ENCODE peak calls at places on chromosomes 4 and X, in six cellular contexts. F, S, B, C, V and Q are unnamed samples.

GRCh38 chr4:57110635-57111546 is 706 bp upstream of the IGFBP7 start:
- DNase-seq in F (peak), S (no peak), B (no peak), C (no peak), V (peak), Q (peak)

GRCh38 chrX:82813671-82814078 is 694.4 kb upstream of the POU3F4 start:
- DNase-seq in F (no peak), S (no peak), B (no peak), C (no peak), V (no peak), Q (no peak)

GRCh38 chrX:138287200-138287865 is 424.2 kb downstream of the FGF13 start:
- DNase-seq in F (no peak), S (no peak), B (no peak), C (no peak), V (no peak), Q (no peak)

GRCh38 chrX:30967516-30967915 is 78.5 kb upstream of the TAB3 start:
- DNase-seq in F (no peak), S (no peak), B (no peak), C (no peak), V (no peak), Q (no peak)

GRCh38 chr4:83370640-83370906 is 35.9 kb upstream of the HPSE start:
- DNase-seq in F (no peak), S (no peak), B (no peak), C (no peak), V (no peak), Q (no peak)

GRCh38 chrX:53715336-53715924 is 28.9 kb upstream of the HUWE1 start:
- DNase-seq in F (no peak), S (no peak), B (no peak), C (no peak), V (no peak), Q (no peak)

GRCh38 chrX:103400931-103401330 is 24.6 kb downstream of the BEX3 start:
- DNase-seq in F (no peak), S (no peak), B (no peak), C (no peak), V (no peak), Q (no peak)

GRCh38 chr4:19051751-19052296 is 1030.3 kb upstream of the LCORL start:
- DNase-seq in F (no peak), S (no peak), B (no peak), C (no peak), V (no peak), Q (no peak)

GRCh38 chr4:105896984-105897760 is 1.9 kb downstream of the NPNT start:
- DNase-seq in F (no peak), S (no peak), B (no peak), C (no peak), V (no peak), Q (no peak)

GRCh38 chr4:145352438-145353145 is 129.1 kb upstream of the SMAD1 start:
- DNase-seq in F (no peak), S (no peak), B (no peak), C (no peak), V (no peak), Q (no peak)

GRCh38 chr4:78057600-78058560 is 757 bp downstream of the FRAS1 start:
- DNase-seq in F (no peak), S (no peak), B (peak), C (no peak), V (peak), Q (peak)

GRCh38 chrX:43176686-43177085 is 398.7 kb upstream of the PPP1R2C start:
- DNase-seq in F (no peak), S (no peak), B (peak), C (no peak), V (no peak), Q (no peak)

GRCh38 chrX:153004780-153005179 is 10.9 kb upstream of the PNMA5 start:
- DNase-seq in F (no peak), S (no peak), B (no peak), C (no peak), V (no peak), Q (no peak)

GRCh38 chr4:38762560-38762959 is 20.2 kb downstream of the TLR10 start:
- DNase-seq in F (no peak), S (no peak), B (no peak), C (no peak), V (no peak), Q (peak)

GRCh38 chr4:38760915-38761314 is 21.9 kb downstream of the TLR10 start:
- DNase-seq in F (no peak), S (peak), B (no peak), C (no peak), V (no peak), Q (no peak)

GRCh38 chr4:38759790-38760122 is 23.0 kb downstream of the TLR10 start:
- DNase-seq in F (no peak), S (no peak), B (no peak), C (no peak), V (no peak), Q (no peak)

GRCh38 chr4:38757945-38758344 is 24.8 kb downstream of the TLR10 start:
- DNase-seq in F (no peak), S (no peak), B (no peak), C (no peak), V (no peak), Q (no peak)

GRCh38 chr4:38759077-38759789 is 23.6 kb downstream of the TLR10 start:
- DNase-seq in F (no peak), S (peak), B (peak), C (peak), V (peak), Q (no peak)
- TF ChIP-seq TAF1 in F (no peak), S (no peak), B (no peak), C (no peak), V (no peak), Q (no peak)

GRCh38 chrX:106946449-106946848 is 26.2 kb downstream of the CLDN2 start:
- DNase-seq in F (no peak), S (no peak), B (no peak), C (no peak), V (no peak), Q (no peak)
- TF ChIP-seq POLR2A in F (no peak), S (no peak), B (no peak), C (no peak), V (no peak), Q (no peak)

GRCh38 chr4:184697956-184698355 is 35.9 kb downstream of the CENPU start:
- DNase-seq in F (no peak), S (no peak), B (no peak), C (no peak), V (no peak), Q (no peak)

GRCh38 chr4:184699941-184700340 is 34.0 kb downstream of the CENPU start:
- DNase-seq in F (no peak), S (no peak), B (no peak), C (no peak), V (no peak), Q (no peak)

GRCh38 chr4:184694412-184694956 is 39.4 kb downstream of the CENPU start:
- DNase-seq in F (no peak), S (no peak), B (no peak), C (no peak), V (no peak), Q (no peak)

GRCh38 chr4:184693056-184693455 is 40.8 kb downstream of the CENPU start:
- DNase-seq in F (no peak), S (no peak), B (no peak), C (no peak), V (no peak), Q (no peak)

DNA sequence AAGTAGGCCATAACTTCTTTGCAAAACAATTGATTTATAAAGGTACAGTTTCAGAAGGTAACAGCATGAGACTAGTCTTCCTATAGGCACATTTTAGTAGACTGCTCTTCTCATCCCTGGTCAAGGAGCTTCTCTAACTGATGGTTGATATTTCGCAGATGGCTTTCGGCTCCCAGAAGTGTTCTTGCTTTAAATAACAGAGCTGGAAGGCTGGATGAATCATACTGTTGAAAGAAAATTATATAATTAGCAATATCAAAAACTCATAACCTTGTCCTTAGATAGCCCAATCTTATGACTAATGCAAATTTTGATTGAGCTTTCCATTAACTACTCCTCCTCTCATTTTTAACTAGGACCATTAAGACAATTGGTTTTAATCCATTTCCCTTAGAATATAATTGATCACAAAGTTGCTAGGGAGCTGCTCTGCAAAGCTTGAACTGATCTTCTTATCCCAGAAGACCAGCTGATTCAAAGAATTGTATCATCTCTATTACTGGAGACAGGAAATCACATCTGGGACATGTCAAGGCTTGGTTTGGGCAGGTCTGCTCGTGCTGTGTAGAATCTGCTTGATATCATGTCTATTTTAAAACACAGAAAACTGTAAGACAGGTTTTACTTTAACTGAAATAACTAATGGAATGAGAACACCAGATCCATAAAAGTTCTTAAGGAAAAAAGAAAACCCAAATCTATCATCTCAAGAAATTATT is 38.6 kb downstream of the CENPU start:
- DNase-seq in F (no peak), S (no peak), B (no peak), C (no peak), V (no peak), Q (no peak)
- TF ChIP-seq TAF1 in F (no peak), S (no peak), B (no peak), C (no peak), V (no peak), Q (no peak)

GRCh38 chr4:120921456-120922389 is 803 bp downstream of the PRDM5 start:
- DNase-seq in F (no peak), S (no peak), B (no peak), C (no peak), V (peak), Q (no peak)
- TF ChIP-seq POLR2A in F (no peak), S (no peak), B (no peak), C (no peak), V (no peak), Q (no peak)

DNA sequence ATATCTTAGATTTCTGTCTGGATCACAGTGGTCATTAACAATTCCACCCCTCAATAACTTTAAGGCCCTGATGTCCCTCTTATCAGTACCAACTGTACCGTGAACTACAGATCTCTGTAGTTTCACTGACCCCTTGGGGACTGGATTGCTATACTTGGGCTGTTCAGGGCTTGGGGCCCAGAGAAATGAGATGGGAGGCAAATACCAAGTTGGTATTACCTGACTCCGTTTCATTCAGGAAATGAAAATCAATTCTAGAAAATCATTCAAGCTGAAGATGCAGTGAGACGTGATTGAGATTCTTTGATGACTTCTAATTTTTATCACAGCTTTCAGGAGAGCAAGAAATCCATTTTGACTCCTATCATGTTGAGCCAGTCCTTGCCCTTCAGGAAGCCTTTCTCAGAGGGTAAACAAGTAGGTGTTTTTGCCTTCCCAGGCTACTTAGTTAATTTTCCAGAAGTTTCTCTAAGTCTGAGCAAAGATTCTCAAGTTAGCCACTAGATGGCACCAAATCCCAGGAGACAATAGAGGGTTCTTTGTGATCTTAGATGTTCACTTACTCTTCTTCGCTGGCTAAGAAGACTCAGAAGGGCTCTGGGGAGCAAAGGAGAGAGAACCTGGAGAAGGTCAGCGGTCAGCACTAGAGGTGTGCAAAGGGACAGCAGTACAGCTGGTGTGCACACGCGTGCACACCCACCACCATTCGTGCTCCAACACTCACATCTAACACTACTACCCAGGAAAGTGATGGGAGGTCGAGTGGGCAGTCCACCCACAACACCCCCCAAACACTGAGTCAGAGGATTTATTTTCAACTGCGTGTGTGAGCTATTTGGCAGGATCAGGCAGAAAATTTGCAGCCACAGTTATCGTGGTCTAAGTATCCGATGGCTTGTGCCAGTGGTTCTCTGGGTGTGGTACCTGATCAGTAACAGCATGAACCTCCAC is 7.4 kb downstream of the HNRNPH2 start:
- DNase-seq in F (no peak), S (peak), B (peak), C (peak), V (no peak), Q (peak)
- TF ChIP-seq TAF1 in F (no peak), S (no peak), B (no peak), C (no peak), V (no peak), Q (no peak)

DNA sequence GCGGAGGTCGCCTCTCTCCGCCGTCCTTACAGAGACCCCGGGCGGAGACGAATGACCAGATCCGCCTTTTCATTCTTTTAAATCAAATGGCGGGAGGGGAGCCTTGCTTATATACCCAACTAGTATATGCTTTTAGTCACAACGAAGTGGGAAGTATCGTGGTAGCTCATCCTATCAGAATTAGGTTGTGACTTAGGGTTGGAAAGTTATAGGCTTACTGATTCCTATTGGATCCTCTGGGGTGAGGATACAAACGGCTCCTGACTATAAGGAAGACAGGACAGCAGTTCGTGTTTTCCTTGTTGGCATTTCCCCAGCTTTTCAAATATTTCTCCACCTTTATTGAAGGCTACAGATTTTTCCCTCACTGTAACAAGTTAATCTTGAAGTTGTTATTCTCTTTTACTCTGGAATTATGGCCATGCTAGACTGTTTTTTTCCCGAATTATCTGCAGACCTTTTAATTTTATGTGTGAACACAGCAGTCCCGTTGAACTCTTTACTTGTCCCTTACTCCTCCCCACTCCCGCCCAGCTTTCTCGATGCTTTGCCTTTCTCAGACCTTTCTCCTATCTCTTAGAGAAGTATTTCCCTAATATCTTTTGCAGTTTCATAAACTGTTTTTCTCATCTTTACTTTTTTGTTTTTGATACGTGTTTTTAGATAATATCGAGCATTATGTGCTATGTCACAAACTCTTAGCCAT is 623 bp downstream of the CEP44 start:
- DNase-seq in F (no peak), S (no peak), B (peak), C (no peak), V (no peak), Q (no peak)
- TF ChIP-seq POLR2A in F (no peak), S (no peak), B (no peak), C (peak), V (no peak), Q (no peak)

DNA sequence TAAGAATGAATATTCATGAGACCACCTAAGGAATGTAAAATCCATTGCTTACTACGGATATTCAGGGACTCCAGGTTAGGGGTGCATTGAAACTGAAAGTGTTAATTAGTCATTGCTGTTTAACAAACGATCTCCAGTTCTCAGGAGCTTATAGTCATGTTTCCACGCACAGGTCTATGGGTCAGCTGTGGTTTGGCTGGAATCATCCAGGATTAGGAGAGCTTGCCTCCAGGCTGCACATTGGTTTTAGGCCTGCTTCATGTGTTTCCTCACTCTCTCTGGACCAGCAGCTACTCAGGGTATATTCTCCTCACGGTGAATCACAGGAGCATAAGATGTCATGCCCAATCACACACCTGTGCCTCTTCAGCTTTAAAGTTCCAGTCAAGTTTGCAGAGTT is 98.9 kb downstream of the ATXN3L start:
- DNase-seq in F (no peak), S (no peak), B (no peak), C (no peak), V (no peak), Q (no peak)
- TF ChIP-seq TAF1 in F (no peak), S (no peak), B (no peak), C (no peak), V (no peak), Q (no peak)

DNA sequence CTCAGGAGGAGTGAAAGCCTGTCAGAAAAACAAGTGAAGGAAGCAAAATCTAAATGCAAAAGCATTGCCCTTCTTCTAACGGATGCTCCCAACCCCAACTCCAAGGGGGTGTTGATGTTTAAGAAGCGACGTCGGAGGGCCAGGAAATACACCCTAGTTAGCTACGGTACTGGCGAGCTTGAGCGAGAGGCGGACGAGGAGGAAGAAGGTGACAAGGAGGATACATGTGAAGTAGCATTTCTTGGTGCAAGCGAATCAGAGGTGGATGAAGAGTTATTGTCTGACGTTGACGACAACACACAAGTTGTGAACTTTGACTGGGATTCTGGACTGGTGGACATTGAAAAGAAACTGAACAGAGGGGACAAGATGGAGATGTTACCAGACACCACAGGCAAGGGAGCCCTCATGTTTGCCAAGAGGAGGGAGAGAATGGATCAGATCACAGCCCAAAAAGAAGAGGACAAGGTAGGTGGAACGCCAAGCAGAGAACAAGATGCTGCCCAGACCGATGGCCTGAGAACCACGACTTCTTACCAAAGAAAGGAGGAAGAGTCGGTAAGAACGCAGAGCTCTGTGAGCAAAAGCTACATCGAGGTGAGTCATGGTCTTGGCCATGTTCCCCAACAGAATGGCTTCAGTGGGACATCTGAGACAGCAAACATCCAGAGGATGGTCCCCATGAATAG is 105.6 kb upstream of the MYOZ2 start:
- DNase-seq in F (no peak), S (no peak), B (no peak), C (no peak), V (no peak), Q (no peak)
- TF ChIP-seq POLR2A in F (no peak), S (no peak), B (no peak), C (no peak), V (no peak), Q (no peak)

DNA sequence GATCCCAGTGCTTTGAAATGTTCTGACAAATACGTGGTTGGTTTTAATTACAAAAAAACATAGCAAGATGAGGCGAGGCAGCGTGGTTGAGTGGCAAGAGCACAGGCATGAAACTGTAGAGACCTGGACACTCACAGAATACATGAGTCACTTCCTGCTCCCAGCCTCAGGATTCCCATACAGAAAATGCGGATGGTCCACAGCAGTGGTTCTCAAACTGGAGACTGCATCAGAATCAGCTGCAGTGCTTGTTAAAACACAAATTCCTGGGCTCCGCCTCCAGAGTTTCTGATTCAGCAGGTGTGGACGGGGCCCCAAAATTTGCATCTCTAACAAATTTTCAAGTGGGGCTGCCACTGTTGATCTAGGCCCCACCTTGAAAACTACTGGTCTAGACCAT is 10.1 kb downstream of the OTOP1 start:
- DNase-seq in F (no peak), S (no peak), B (no peak), C (no peak), V (no peak), Q (no peak)
- TF ChIP-seq TAF1 in F (no peak), S (no peak), B (no peak), C (no peak), V (no peak), Q (no peak)

GRCh38 chrX:47587091-47587891 is 5.1 kb downstream of the TIMP1 start:
- DNase-seq in F (no peak), S (no peak), B (no peak), C (no peak), V (no peak), Q (no peak)
- TF ChIP-seq POLR2A in F (peak), S (no peak), B (no peak), C (peak), V (no peak), Q (no peak)